ENCODE peak calls at places on chromosomes 12 and 14, in five cellular contexts. One of them, this sample, is unnamed. For H3K4me1, the result is how much of the 10 kb centered on the place peaks cover.

GRCh38 chr12:77686760-77687159 is 143.9 kb upstream of the NAV3 start:
- DNase-seq in uterus: no peak
- DNase-seq in psoas muscle: no peak
- DNase-seq in OCI-LY7: no peak
- DNase-seq in trophoblast cell: no peak
- DNase-seq in this sample: no peak

GRCh38 chr14:54509546-54510501 is at the start of gene CGRRF1:
- DNase-seq in uterus: peak
- DNase-seq in psoas muscle: peak
- DNase-seq in OCI-LY7: peak
- DNase-seq in trophoblast cell: peak
- DNase-seq in this sample: peak

GRCh38 chr14:102539544-102540309 is 30.2 kb upstream of the ANKRD9 start:
- DNase-seq in uterus: no peak
- DNase-seq in psoas muscle: peak
- DNase-seq in OCI-LY7: no peak
- DNase-seq in trophoblast cell: peak
- DNase-seq in this sample: no peak

GRCh38 chr14:20632448-20632830 is 9.1 kb downstream of the OR6S1 start:
- DNase-seq in uterus: no peak
- DNase-seq in psoas muscle: no peak
- DNase-seq in OCI-LY7: no peak
- DNase-seq in trophoblast cell: peak
- DNase-seq in this sample: no peak

GRCh38 chr14:97106609-97107008 is 309.4 kb downstream of the VRK1 start:
- DNase-seq in uterus: no peak
- DNase-seq in psoas muscle: no peak
- DNase-seq in OCI-LY7: no peak
- DNase-seq in trophoblast cell: no peak
- DNase-seq in this sample: no peak

GRCh38 chr14:65664436-65664835 is 251.9 kb downstream of the FUT8 start:
- DNase-seq in uterus: no peak
- DNase-seq in psoas muscle: no peak
- DNase-seq in OCI-LY7: peak
- DNase-seq in trophoblast cell: no peak
- DNase-seq in this sample: no peak

GRCh38 chr12:99771659-99772058 is 124.1 kb downstream of the GARIN6 start:
- DNase-seq in uterus: no peak
- DNase-seq in psoas muscle: no peak
- DNase-seq in OCI-LY7: no peak
- DNase-seq in trophoblast cell: no peak
- DNase-seq in this sample: no peak

GRCh38 chr14:45972416-45972815 is 679.2 kb downstream of the RPL10L start:
- DNase-seq in uterus: no peak
- DNase-seq in psoas muscle: no peak
- DNase-seq in OCI-LY7: no peak
- DNase-seq in trophoblast cell: no peak
- DNase-seq in this sample: no peak

GRCh38 chr12:69999561-69999960 is 174.5 kb downstream of the MYRFL start:
- DNase-seq in uterus: no peak
- DNase-seq in psoas muscle: no peak
- DNase-seq in OCI-LY7: peak
- DNase-seq in trophoblast cell: no peak
- DNase-seq in this sample: no peak

GRCh38 chr12:79247494-79247893 is 382.9 kb downstream of the SYT1 start:
- DNase-seq in uterus: no peak
- DNase-seq in psoas muscle: no peak
- DNase-seq in OCI-LY7: no peak
- DNase-seq in trophoblast cell: no peak
- DNase-seq in this sample: no peak
- H3K4me3 ChIP-seq in uterus: no peak
- H3K4me3 ChIP-seq in psoas muscle: no peak
- H3K4me3 ChIP-seq in OCI-LY7: no peak
- H3K4me3 ChIP-seq in trophoblast cell: no peak
- H3K4me3 ChIP-seq in this sample: no peak

GRCh38 chr14:52063107-52063506 is 5.8 kb downstream of the NID2 start:
- DNase-seq in uterus: peak
- DNase-seq in psoas muscle: no peak
- DNase-seq in OCI-LY7: no peak
- DNase-seq in trophoblast cell: no peak
- DNase-seq in this sample: no peak

GRCh38 chr14:52060080-52060479 is 8.8 kb downstream of the NID2 start:
- DNase-seq in uterus: no peak
- DNase-seq in psoas muscle: no peak
- DNase-seq in OCI-LY7: no peak
- DNase-seq in trophoblast cell: no peak
- DNase-seq in this sample: no peak

GRCh38 chr14:52059614-52060013 is 9.2 kb downstream of the NID2 start:
- DNase-seq in uterus: no peak
- DNase-seq in psoas muscle: no peak
- DNase-seq in OCI-LY7: no peak
- DNase-seq in trophoblast cell: no peak
- DNase-seq in this sample: no peak

GRCh38 chr14:52061380-52061779 is 7.5 kb downstream of the NID2 start:
- DNase-seq in uterus: no peak
- DNase-seq in psoas muscle: no peak
- DNase-seq in OCI-LY7: no peak
- DNase-seq in trophoblast cell: no peak
- DNase-seq in this sample: no peak

DNA sequence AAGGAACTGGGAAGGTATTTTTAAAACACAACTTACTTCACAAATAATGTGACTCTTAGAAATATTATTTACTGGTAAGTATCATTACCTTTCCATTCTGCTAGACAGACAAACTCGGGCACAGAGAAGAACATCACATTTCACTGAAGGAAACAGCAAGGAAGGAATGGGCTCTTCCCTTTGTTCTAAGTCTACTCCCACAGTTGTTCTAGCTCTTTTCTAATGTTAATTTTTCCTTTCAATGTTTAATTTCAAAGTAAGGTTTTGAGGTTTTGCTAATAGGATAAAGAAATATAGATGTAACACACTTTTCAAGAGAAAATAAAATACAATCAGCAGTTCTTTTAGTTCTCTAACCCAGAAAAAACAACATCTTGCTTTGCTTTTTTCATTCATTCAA is 7.0 kb downstream of the NID2 start:
- DNase-seq in uterus: no peak
- DNase-seq in psoas muscle: no peak
- DNase-seq in OCI-LY7: no peak
- DNase-seq in trophoblast cell: no peak
- DNase-seq in this sample: no peak
- H3K4me1 ChIP-seq in uterus: under half
- H3K4me1 ChIP-seq in psoas muscle: under half
- H3K4me1 ChIP-seq in OCI-LY7: under half
- H3K4me1 ChIP-seq in trophoblast cell: under half
- H3K4me1 ChIP-seq in this sample: under half

GRCh38 chr14:63951429-63951828 is 98.6 kb downstream of the SYNE2 start:
- DNase-seq in uterus: no peak
- DNase-seq in psoas muscle: no peak
- DNase-seq in OCI-LY7: no peak
- DNase-seq in trophoblast cell: no peak
- DNase-seq in this sample: no peak
- H3K4me3 ChIP-seq in uterus: no peak
- H3K4me3 ChIP-seq in psoas muscle: no peak
- H3K4me3 ChIP-seq in OCI-LY7: no peak
- H3K4me3 ChIP-seq in trophoblast cell: no peak
- H3K4me3 ChIP-seq in this sample: no peak

GRCh38 chr14:99263564-99264330 is 8.2 kb downstream of the BCL11B start:
- DNase-seq in uterus: no peak
- DNase-seq in psoas muscle: no peak
- DNase-seq in OCI-LY7: no peak
- DNase-seq in trophoblast cell: no peak
- DNase-seq in this sample: no peak
- H3K4me1 ChIP-seq in uterus: under half
- H3K4me1 ChIP-seq in psoas muscle: under half
- H3K4me1 ChIP-seq in OCI-LY7: under half
- H3K4me1 ChIP-seq in trophoblast cell: under half
- H3K4me1 ChIP-seq in this sample: under half

GRCh38 chr14:69400154-69400553 is 1.7 kb downstream of the SLC39A9 start:
- DNase-seq in uterus: no peak
- DNase-seq in psoas muscle: no peak
- DNase-seq in OCI-LY7: no peak
- DNase-seq in trophoblast cell: no peak
- DNase-seq in this sample: no peak
- H3K4me3 ChIP-seq in uterus: no peak
- H3K4me3 ChIP-seq in psoas muscle: peak
- H3K4me3 ChIP-seq in OCI-LY7: peak
- H3K4me3 ChIP-seq in trophoblast cell: no peak
- H3K4me3 ChIP-seq in this sample: no peak

This sample was measured in SJSA1.